ENCODE peak calls at places on chromosomes 11 and 22, in eight cellular contexts. One of them, this sample, is unnamed.

GRCh38 chr11:31655483-31655882 is 145.9 kb downstream of the ELP4 start:
- DNase-seq in GM10248: no peak
- DNase-seq in epithelial cell of esophagus: peak
- DNase-seq in body of pancreas: no peak
- DNase-seq in progenitor cell of endocrine pancreas: no peak
- DNase-seq in prostate gland: no peak
- DNase-seq in endodermal cell: no peak
- DNase-seq in HL-60: no peak
- DNase-seq in this sample: no peak

GRCh38 chr11:109123811-109124787 is 297.9 kb upstream of the C11orf87 start:
- DNase-seq in progenitor cell of endocrine pancreas: no peak
- DNase-seq in endodermal cell: peak
- DNase-seq in body of pancreas: peak
- DNase-seq in prostate gland: no peak
- DNase-seq in epithelial cell of esophagus: no peak
- DNase-seq in GM10248: no peak
- DNase-seq in HL-60: no peak
- DNase-seq in this sample: no peak

GRCh38 chr11:1202154-1202775 is 20.6 kb upstream of the MUC5B start:
- DNase-seq in progenitor cell of endocrine pancreas: peak
- DNase-seq in GM10248: no peak
- DNase-seq in HL-60: no peak
- DNase-seq in prostate gland: no peak
- DNase-seq in epithelial cell of esophagus: no peak
- DNase-seq in endodermal cell: peak
- DNase-seq in body of pancreas: no peak
- DNase-seq in this sample: no peak

GRCh38 chr22:49629586-49630447 is 197.9 kb downstream of the BRD1 start:
- DNase-seq in GM10248: no peak
- DNase-seq in progenitor cell of endocrine pancreas: no peak
- DNase-seq in endodermal cell: no peak
- DNase-seq in body of pancreas: no peak
- DNase-seq in prostate gland: no peak
- DNase-seq in HL-60: no peak
- DNase-seq in epithelial cell of esophagus: no peak
- DNase-seq in this sample: no peak

GRCh38 chr11:130859896-130860295 is 56.4 kb downstream of the SNX19 start:
- DNase-seq in epithelial cell of esophagus: no peak
- DNase-seq in body of pancreas: no peak
- DNase-seq in HL-60: no peak
- DNase-seq in progenitor cell of endocrine pancreas: no peak
- DNase-seq in prostate gland: no peak
- DNase-seq in endodermal cell: no peak
- DNase-seq in GM10248: no peak
- DNase-seq in this sample: no peak

GRCh38 chr11:37371346-37371970 is 773.4 kb upstream of the RAG2 start:
- DNase-seq in GM10248: no peak
- DNase-seq in epithelial cell of esophagus: no peak
- DNase-seq in body of pancreas: no peak
- DNase-seq in HL-60: no peak
- DNase-seq in endodermal cell: no peak
- DNase-seq in progenitor cell of endocrine pancreas: no peak
- DNase-seq in prostate gland: no peak
- DNase-seq in this sample: no peak

GRCh38 chr22:32325811-32326237 is 31.8 kb upstream of the RFPL3 start:
- DNase-seq in endodermal cell: peak
- DNase-seq in epithelial cell of esophagus: no peak
- DNase-seq in prostate gland: no peak
- DNase-seq in HL-60: no peak
- DNase-seq in GM10248: no peak
- DNase-seq in progenitor cell of endocrine pancreas: no peak
- DNase-seq in body of pancreas: no peak
- DNase-seq in this sample: no peak

GRCh38 chr11:130118636-130119387 is 40.8 kb upstream of the ST14 start:
- DNase-seq in prostate gland: no peak
- DNase-seq in body of pancreas: no peak
- DNase-seq in HL-60: no peak
- DNase-seq in progenitor cell of endocrine pancreas: no peak
- DNase-seq in epithelial cell of esophagus: no peak
- DNase-seq in endodermal cell: no peak
- DNase-seq in GM10248: peak
- DNase-seq in this sample: peak

GRCh38 chr22:49951001-49951677 is 9.4 kb upstream of the PIM3 start:
- DNase-seq in GM10248: peak
- DNase-seq in HL-60: no peak
- DNase-seq in endodermal cell: peak
- DNase-seq in epithelial cell of esophagus: peak
- DNase-seq in progenitor cell of endocrine pancreas: no peak
- DNase-seq in prostate gland: peak
- DNase-seq in body of pancreas: peak
- DNase-seq in this sample: peak

GRCh38 chr22:17106785-17107546 is 14.2 kb downstream of the TMEM121B start:
- DNase-seq in progenitor cell of endocrine pancreas: no peak
- DNase-seq in body of pancreas: no peak
- DNase-seq in epithelial cell of esophagus: no peak
- DNase-seq in GM10248: peak
- DNase-seq in HL-60: peak
- DNase-seq in prostate gland: no peak
- DNase-seq in endodermal cell: no peak
- DNase-seq in this sample: no peak

GRCh38 chr22:17098379-17098819 is 13.6 kb downstream of the IL17RA start:
- DNase-seq in prostate gland: no peak
- DNase-seq in body of pancreas: peak
- DNase-seq in epithelial cell of esophagus: no peak
- DNase-seq in endodermal cell: no peak
- DNase-seq in HL-60: peak
- DNase-seq in GM10248: no peak
- DNase-seq in progenitor cell of endocrine pancreas: no peak
- DNase-seq in this sample: no peak

GRCh38 chr11:67483901-67484665 is 1.3 kb downstream of the AIP start:
- DNase-seq in epithelial cell of esophagus: no peak
- DNase-seq in HL-60: no peak
- DNase-seq in body of pancreas: no peak
- DNase-seq in GM10248: no peak
- DNase-seq in progenitor cell of endocrine pancreas: no peak
- DNase-seq in endodermal cell: peak
- DNase-seq in prostate gland: no peak
- DNase-seq in this sample: no peak

GRCh38 chr11:19980957-19981669 is 179.2 kb downstream of the DBX1 start:
- DNase-seq in HL-60: no peak
- DNase-seq in progenitor cell of endocrine pancreas: no peak
- DNase-seq in prostate gland: peak
- DNase-seq in epithelial cell of esophagus: no peak
- DNase-seq in endodermal cell: no peak
- DNase-seq in GM10248: no peak
- DNase-seq in body of pancreas: peak
- DNase-seq in this sample: no peak

GRCh38 chr11:36447514-36447913 is 62.6 kb downstream of the TRAF6 start:
- DNase-seq in body of pancreas: no peak
- DNase-seq in HL-60: no peak
- DNase-seq in epithelial cell of esophagus: no peak
- DNase-seq in endodermal cell: no peak
- DNase-seq in GM10248: no peak
- DNase-seq in progenitor cell of endocrine pancreas: no peak
- DNase-seq in prostate gland: no peak
- DNase-seq in this sample: no peak

GRCh38 chr11:3644817-3645235 is at the start of gene ART1:
- DNase-seq in prostate gland: no peak
- DNase-seq in HL-60: no peak
- DNase-seq in body of pancreas: no peak
- DNase-seq in GM10248: no peak
- DNase-seq in epithelial cell of esophagus: no peak
- DNase-seq in endodermal cell: no peak
- DNase-seq in progenitor cell of endocrine pancreas: no peak
- DNase-seq in this sample: no peak

GRCh38 chr11:64100345-64100744 is 64.6 kb downstream of the FLRT1 start:
- DNase-seq in HL-60: no peak
- DNase-seq in prostate gland: no peak
- DNase-seq in body of pancreas: no peak
- DNase-seq in epithelial cell of esophagus: no peak
- DNase-seq in endodermal cell: peak
- DNase-seq in progenitor cell of endocrine pancreas: no peak
- DNase-seq in GM10248: peak
- DNase-seq in this sample: peak

GRCh38 chr22:23152238-23153114 is 7.2 kb downstream of the RAB36 start:
- DNase-seq in HL-60: peak
- DNase-seq in GM10248: no peak
- DNase-seq in body of pancreas: no peak
- DNase-seq in epithelial cell of esophagus: no peak
- DNase-seq in progenitor cell of endocrine pancreas: no peak
- DNase-seq in prostate gland: no peak
- DNase-seq in endodermal cell: no peak
- DNase-seq in this sample: no peak

GRCh38 chr11:9525116-9525515 is 48.4 kb upstream of the WEE1 start:
- DNase-seq in epithelial cell of esophagus: no peak
- DNase-seq in progenitor cell of endocrine pancreas: no peak
- DNase-seq in body of pancreas: no peak
- DNase-seq in GM10248: no peak
- DNase-seq in HL-60: no peak
- DNase-seq in endodermal cell: no peak
- DNase-seq in prostate gland: no peak
- DNase-seq in this sample: no peak

GRCh38 chr11:101126551-101127347 is 2.9 kb downstream of the PGR start:
- DNase-seq in body of pancreas: peak
- DNase-seq in prostate gland: no peak
- DNase-seq in endodermal cell: peak
- DNase-seq in epithelial cell of esophagus: no peak
- DNase-seq in HL-60: no peak
- DNase-seq in GM10248: no peak
- DNase-seq in progenitor cell of endocrine pancreas: no peak
- DNase-seq in this sample: peak

GRCh38 chr22:24986816-24987215 is 34.3 kb downstream of the KIAA1671 start:
- DNase-seq in GM10248: no peak
- DNase-seq in body of pancreas: no peak
- DNase-seq in epithelial cell of esophagus: no peak
- DNase-seq in endodermal cell: no peak
- DNase-seq in HL-60: no peak
- DNase-seq in prostate gland: no peak
- DNase-seq in progenitor cell of endocrine pancreas: no peak
- DNase-seq in this sample: no peak

GRCh38 chr22:47297261-47298016 is 535.0 kb downstream of the TBC1D22A start:
- DNase-seq in epithelial cell of esophagus: no peak
- DNase-seq in progenitor cell of endocrine pancreas: no peak
- DNase-seq in GM10248: peak
- DNase-seq in body of pancreas: no peak
- DNase-seq in prostate gland: no peak
- DNase-seq in endodermal cell: no peak
- DNase-seq in HL-60: no peak
- DNase-seq in this sample: no peak

GRCh38 chr11:21225860-21226259 is 556.5 kb downstream of the NELL1 start:
- DNase-seq in endodermal cell: no peak
- DNase-seq in HL-60: no peak
- DNase-seq in prostate gland: no peak
- DNase-seq in body of pancreas: no peak
- DNase-seq in epithelial cell of esophagus: no peak
- DNase-seq in progenitor cell of endocrine pancreas: no peak
- DNase-seq in GM10248: no peak
- DNase-seq in this sample: no peak

GRCh38 chr11:28981331-28981865 is 873.2 kb downstream of the METTL15 start:
- DNase-seq in epithelial cell of esophagus: peak
- DNase-seq in body of pancreas: no peak
- DNase-seq in endodermal cell: no peak
- DNase-seq in prostate gland: no peak
- DNase-seq in HL-60: no peak
- DNase-seq in progenitor cell of endocrine pancreas: no peak
- DNase-seq in GM10248: no peak
- DNase-seq in this sample: no peak

GRCh38 chr11:100928426-100928825 is 201.2 kb downstream of the PGR start:
- DNase-seq in epithelial cell of esophagus: no peak
- DNase-seq in prostate gland: no peak
- DNase-seq in endodermal cell: no peak
- DNase-seq in progenitor cell of endocrine pancreas: no peak
- DNase-seq in body of pancreas: no peak
- DNase-seq in GM10248: no peak
- DNase-seq in HL-60: no peak
- DNase-seq in this sample: no peak

GRCh38 chr11:60348116-60348515 is 21.1 kb downstream of the MS4A6E start:
- DNase-seq in epithelial cell of esophagus: no peak
- DNase-seq in body of pancreas: no peak
- DNase-seq in GM10248: no peak
- DNase-seq in prostate gland: no peak
- DNase-seq in endodermal cell: no peak
- DNase-seq in HL-60: no peak
- DNase-seq in progenitor cell of endocrine pancreas: no peak
- DNase-seq in this sample: no peak
- TF ChIP-seq CTCF in epithelial cell of esophagus: no peak
- TF ChIP-seq CTCF in body of pancreas: no peak
- TF ChIP-seq CTCF in GM10248: peak
- TF ChIP-seq CTCF in prostate gland: no peak
- TF ChIP-seq CTCF in endodermal cell: peak
- TF ChIP-seq CTCF in HL-60: no peak
- TF ChIP-seq CTCF in progenitor cell of endocrine pancreas: no peak
- TF ChIP-seq CTCF in this sample: peak

GRCh38 chr22:39684702-39685281 is 114.2 kb downstream of the CACNA1I start:
- DNase-seq in HL-60: no peak
- DNase-seq in endodermal cell: no peak
- DNase-seq in body of pancreas: no peak
- DNase-seq in GM10248: no peak
- DNase-seq in prostate gland: no peak
- DNase-seq in epithelial cell of esophagus: no peak
- DNase-seq in progenitor cell of endocrine pancreas: no peak
- DNase-seq in this sample: no peak
- TF ChIP-seq CTCF in HL-60: no peak
- TF ChIP-seq CTCF in endodermal cell: no peak
- TF ChIP-seq CTCF in body of pancreas: no peak
- TF ChIP-seq CTCF in GM10248: no peak
- TF ChIP-seq CTCF in prostate gland: no peak
- TF ChIP-seq CTCF in epithelial cell of esophagus: no peak
- TF ChIP-seq CTCF in progenitor cell of endocrine pancreas: no peak
- TF ChIP-seq CTCF in this sample: no peak

DNA sequence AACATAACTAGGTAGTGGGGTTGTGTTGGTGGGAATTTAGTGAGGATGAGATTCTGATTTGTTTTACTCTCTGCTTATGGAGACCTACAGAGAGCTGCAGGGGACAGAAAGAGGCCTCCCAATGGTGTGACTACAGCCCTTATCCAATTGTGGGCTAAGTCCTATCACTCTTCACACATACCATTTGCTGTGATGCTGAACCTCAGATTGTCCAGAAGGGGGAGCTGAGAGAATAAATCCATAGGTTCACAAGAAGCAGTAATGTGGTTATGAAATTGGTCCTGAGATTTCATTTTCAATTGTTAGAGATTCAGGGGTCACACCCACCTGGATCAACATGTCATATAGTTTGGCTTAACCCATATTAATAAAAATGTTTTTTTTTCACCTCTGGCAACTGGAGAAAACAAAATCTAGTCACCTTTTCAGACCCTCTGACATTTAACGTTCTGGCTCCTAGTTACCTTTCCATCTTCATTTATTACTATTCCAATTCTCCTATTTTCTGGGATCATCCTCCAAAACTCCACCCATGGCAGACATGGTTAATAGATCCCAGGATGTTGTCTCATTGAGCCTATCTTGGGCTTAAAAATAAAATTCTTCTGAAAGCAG is 53.3 kb upstream of the PTPN5 start:
- DNase-seq in body of pancreas: peak
- DNase-seq in prostate gland: no peak
- DNase-seq in epithelial cell of esophagus: peak
- DNase-seq in HL-60: no peak
- DNase-seq in GM10248: peak
- DNase-seq in endodermal cell: no peak
- DNase-seq in progenitor cell of endocrine pancreas: no peak
- DNase-seq in this sample: peak
- TF ChIP-seq CTCF in body of pancreas: peak
- TF ChIP-seq CTCF in prostate gland: no peak
- TF ChIP-seq CTCF in epithelial cell of esophagus: peak
- TF ChIP-seq CTCF in HL-60: peak
- TF ChIP-seq CTCF in GM10248: peak
- TF ChIP-seq CTCF in endodermal cell: peak
- TF ChIP-seq CTCF in progenitor cell of endocrine pancreas: peak
- TF ChIP-seq CTCF in this sample: peak

GRCh38 chr11:117492578-117493251 is 165.1 kb downstream of the CEP164 start:
- DNase-seq in HL-60: no peak
- DNase-seq in endodermal cell: peak
- DNase-seq in prostate gland: no peak
- DNase-seq in body of pancreas: no peak
- DNase-seq in progenitor cell of endocrine pancreas: peak
- DNase-seq in GM10248: no peak
- DNase-seq in epithelial cell of esophagus: no peak
- DNase-seq in this sample: no peak
- TF ChIP-seq CTCF in HL-60: no peak
- TF ChIP-seq CTCF in endodermal cell: peak
- TF ChIP-seq CTCF in prostate gland: no peak
- TF ChIP-seq CTCF in body of pancreas: no peak
- TF ChIP-seq CTCF in progenitor cell of endocrine pancreas: no peak
- TF ChIP-seq CTCF in GM10248: no peak
- TF ChIP-seq CTCF in epithelial cell of esophagus: no peak
- TF ChIP-seq CTCF in this sample: no peak